ENCODE peak calls at places on chromosomes 3 and 15, in four cellular contexts. Q is WTC11, U is tibial artery, D is psoas muscle. W is an unnamed sample.

GRCh38 chr3:69565316-69565715 is 173.9 kb upstream of the MITF start:
- DNase-seq in D (no peak), Q (no peak), U (no peak), W (no peak)

GRCh38 chr15:93862791-93863190 is 368.6 kb upstream of the MCTP2 start:
- DNase-seq in Q (no peak), D (peak; percentile 24), U (peak; percentile 48), W (peak; percentile 77)

GRCh38 chr15:68983821-68984517 is 30.5 kb upstream of the NOX5 start:
- DNase-seq in D (no peak), U (no peak), Q (no peak), W (no peak)

GRCh38 chr15:46386356-46386755 is 751.5 kb downstream of the SQOR start:
- DNase-seq in D (no peak), U (no peak), Q (no peak), W (no peak)

GRCh38 chr3:126745760-126746394 is 41.8 kb downstream of the CHCHD6 start:
- DNase-seq in D (peak; percentile 34), U (no peak), Q (no peak), W (no peak)

GRCh38 chr15:66039117-66039860 is 170.0 kb downstream of the RAB11A start:
- DNase-seq in Q (peak; percentile 57), D (no peak), U (no peak), W (no peak)

GRCh38 chr3:154852515-154852914 is 227.6 kb upstream of the MME start:
- DNase-seq in D (no peak), U (no peak), Q (no peak), W (no peak)

GRCh38 chr3:93969443-93969842 is 4.3 kb downstream of the PROS1 start:
- DNase-seq in U (no peak), Q (no peak), D (no peak), W (no peak)

GRCh38 chr3:185152433-185153169 is at the start of gene C3orf70:
- DNase-seq in D (peak; percentile 59), Q (peak; percentile 55), U (peak; percentile 41), W (no peak)

GRCh38 chr15:51403072-51403878 is 61.8 kb downstream of the GLDN start:
- DNase-seq in U (no peak), Q (no peak), D (no peak), W (no peak)

GRCh38 chr3:136110481-136110880 is 85.7 kb downstream of the MSL2 start:
- DNase-seq in U (no peak), Q (no peak), D (no peak), W (no peak)

GRCh38 chr15:85421116-85421925 is 40.9 kb downstream of the AKAP13 start:
- DNase-seq in U (no peak), Q (no peak), D (no peak), W (no peak)

GRCh38 chr3:156519758-156520162 is 35.2 kb downstream of the SSR3 start:
- DNase-seq in U (no peak), Q (no peak), D (no peak), W (no peak)

GRCh38 chr3:10331320-10331719 is 10.4 kb upstream of the SEC13 start:
- DNase-seq in U (no peak), Q (no peak), D (no peak), W (no peak)

GRCh38 chr3:70108072-70108471 is 108.5 kb downstream of the SAMMSON start:
- DNase-seq in D (no peak), Q (peak; percentile 80), U (no peak), W (peak; percentile 49)

GRCh38 chr3:125461896-125462295 is 58.1 kb downstream of the SNX4 start:
- DNase-seq in Q (no peak), U (no peak), D (no peak), W (no peak)

GRCh38 chr3:125460233-125460632 is 59.8 kb downstream of the SNX4 start:
- DNase-seq in D (no peak), Q (no peak), U (no peak), W (no peak)

DNA sequence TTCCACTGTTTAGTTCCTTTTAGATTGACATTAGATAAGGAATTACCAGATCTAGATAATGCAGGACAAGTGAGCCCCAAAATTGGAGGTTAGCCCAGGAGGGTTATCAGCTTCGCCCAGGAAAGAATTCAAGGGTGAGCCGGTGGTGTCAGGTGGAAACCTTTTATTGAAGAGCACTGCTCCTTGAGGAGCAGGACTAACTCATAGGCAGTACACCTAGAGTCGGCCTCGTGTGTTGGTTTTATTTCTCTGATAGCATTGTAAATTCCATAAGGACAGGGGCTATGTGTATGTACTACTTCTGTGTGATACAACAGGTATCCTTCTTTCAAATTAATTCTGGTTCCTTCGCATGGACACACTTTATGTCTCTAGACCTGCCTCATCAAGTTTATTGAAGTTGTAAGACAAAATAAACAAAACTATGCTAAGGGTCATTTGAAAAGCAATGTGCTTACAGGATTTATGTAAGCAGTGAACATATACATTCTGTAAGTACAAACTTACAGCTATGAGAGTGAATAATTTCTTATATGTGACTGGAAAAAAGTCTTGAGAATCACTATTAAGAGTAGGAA is 57.2 kb downstream of the SNX4 start:
- DNase-seq in U (no peak), Q (no peak), D (no peak), W (no peak)
- TF ChIP-seq CTCF in U (no peak), Q (no peak), D (no peak), W (no peak)

DNA sequence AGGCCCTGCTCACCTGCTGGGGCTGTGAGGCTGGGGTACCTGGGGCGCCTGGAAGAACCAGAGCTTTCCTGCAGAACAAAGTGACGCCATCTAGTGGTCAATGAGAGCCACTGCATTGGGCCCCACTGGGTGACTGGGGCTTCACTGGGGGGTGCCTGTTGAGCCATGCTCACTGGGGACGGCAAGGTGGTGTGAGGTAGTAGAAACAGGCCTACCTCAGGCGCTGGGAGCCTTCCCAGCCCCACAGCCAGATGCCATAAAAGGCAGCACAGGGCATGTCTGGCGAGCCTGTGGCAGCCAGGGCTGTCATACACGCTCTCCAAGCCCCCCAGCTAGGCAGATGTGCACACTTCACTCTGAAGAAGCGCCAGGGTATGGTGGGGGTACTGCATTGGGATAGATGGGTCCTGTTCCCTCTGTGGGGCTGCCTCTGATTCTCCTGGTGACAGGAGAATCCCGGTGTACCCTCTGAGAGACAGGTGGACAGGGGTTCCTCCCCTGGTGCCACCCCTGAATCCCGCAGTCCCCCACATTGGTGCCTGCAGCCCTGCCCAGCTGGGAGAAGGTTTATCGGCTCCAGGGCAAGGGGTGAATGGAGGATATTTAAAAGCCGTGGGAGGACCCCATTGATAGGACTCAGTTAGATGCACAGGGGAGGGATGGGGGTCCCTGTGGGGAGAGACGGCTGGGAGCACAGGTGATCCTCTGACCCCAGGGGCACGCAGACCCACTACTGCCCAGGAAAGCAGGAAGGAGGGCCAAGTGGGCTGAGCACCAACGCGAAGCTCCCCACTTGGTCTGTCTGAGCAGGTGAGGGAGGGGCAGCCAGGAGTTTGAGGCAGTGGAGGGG is 178.8 kb downstream of the NSMCE3 start:
- DNase-seq in U (peak; percentile 15), Q (peak; percentile 77), D (no peak), W (peak; percentile 36)
- TF ChIP-seq CTCF in U (no peak), Q (peak; percentile 99), D (peak; percentile 28), W (peak; percentile 88)

GRCh38 chr3:32391643-32392529 is at the start of gene CMTM7:
- DNase-seq in U (peak; percentile 52), D (peak; percentile 71), Q (peak; percentile 72), W (peak; percentile 50)
- TF ChIP-seq CTCF in U (no peak), D (no peak), Q (no peak), W (no peak)

GRCh38 chr3:39911465-39912309 is 102.3 kb downstream of the MYRIP start:
- DNase-seq in Q (peak; percentile 18), U (no peak), D (no peak), W (no peak)
- TF ChIP-seq CTCF in Q (no peak), U (no peak), D (no peak), W (no peak)

DNA sequence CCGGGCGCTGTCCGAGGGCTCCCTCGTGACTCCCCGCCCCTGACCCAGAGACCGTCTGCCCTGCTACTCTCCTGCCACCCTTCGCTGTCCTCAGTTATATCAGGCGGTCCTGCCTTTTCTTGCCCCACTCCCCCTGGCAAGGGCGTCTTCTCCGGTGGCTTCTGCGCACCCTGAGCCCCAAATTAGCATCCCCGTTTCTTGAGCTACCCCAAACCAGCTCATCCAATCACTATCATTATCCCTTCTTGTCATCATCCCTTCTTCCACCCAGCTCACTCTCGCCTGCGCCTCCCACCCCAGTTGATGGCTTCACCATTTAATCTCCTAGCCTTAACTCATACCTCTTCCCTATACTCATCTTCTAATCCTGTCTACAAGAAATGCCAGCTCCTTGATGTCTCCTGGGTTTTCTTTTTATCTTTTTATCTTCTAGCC is 411 bp downstream of the TTC21A start:
- DNase-seq in U (peak; percentile 24), D (no peak), Q (no peak), W (no peak)
- TF ChIP-seq CTCF in U (no peak), D (no peak), Q (no peak), W (no peak)

GRCh38 chr3:18424213-18424861 is 802 bp downstream of the SATB1 start:
- DNase-seq in Q (peak; percentile 27), D (no peak), U (peak; percentile 21), W (no peak)
- TF ChIP-seq CTCF in Q (no peak), D (no peak), U (no peak), W (no peak)

GRCh38 chr3:148791955-148792354 is 35.7 kb upstream of the CPB1 start:
- DNase-seq in Q (no peak), D (no peak), U (no peak), W (no peak)

GRCh38 chr3:148792540-148792939 is 35.1 kb upstream of the CPB1 start:
- DNase-seq in D (no peak), Q (no peak), U (no peak), W (no peak)

GRCh38 chr3:148790370-148790769 is 37.2 kb upstream of the CPB1 start:
- DNase-seq in U (no peak), Q (no peak), D (no peak), W (no peak)

GRCh38 chr3:148790841-148791240 is 36.8 kb upstream of the CPB1 start:
- DNase-seq in U (peak; percentile 70), Q (no peak), D (peak; percentile 15), W (no peak)

GRCh38 chr3:148791296-148791695 is 36.3 kb upstream of the CPB1 start:
- DNase-seq in Q (no peak), U (no peak), D (no peak), W (no peak)
- TF ChIP-seq CTCF in Q (no peak), U (no peak), D (no peak), W (no peak)

GRCh38 chr3:117898722-117899121 is 1135.9 kb downstream of the IGSF11 start:
- DNase-seq in U (no peak), Q (no peak), D (no peak), W (no peak)
- TF ChIP-seq CTCF in U (no peak), Q (peak; percentile 37), D (no peak), W (no peak)